ENCODE peak calls at places on chromosomes 3 and 15, in six cellular contexts. I is body of pancreas, N is A549, K is transverse colon, M is tibial nerve, U is testis. O is an unnamed sample.

GRCh38 chr15:81338422-81339007 is 14.6 kb upstream of the STARD5 start:
- DNase-seq in I (no peak), N (peak; percentile 23), K (no peak), M (peak; percentile 36), U (no peak), O (no peak)

GRCh38 chr3:52041118-52041847 is 15.1 kb downstream of the DUSP7 start:
- DNase-seq in I (no peak), N (no peak), K (no peak), M (no peak), U (peak; percentile 49), O (no peak)

GRCh38 chr3:46899151-46900006 is 21.9 kb downstream of the PTH1R start:
- DNase-seq in I (no peak), N (no peak), K (no peak), M (no peak), U (no peak), O (peak; percentile 70)

GRCh38 chr15:91909574-91909973 is 56.1 kb downstream of the SLCO3A1 start:
- DNase-seq in I (no peak), N (no peak), K (no peak), M (no peak), U (no peak), O (no peak)

GRCh38 chr15:63870403-63871209 is 36.9 kb upstream of the HERC1 start:
- DNase-seq in I (no peak), N (peak; percentile 51), K (no peak), M (no peak), U (peak; percentile 74), O (no peak)

GRCh38 chr3:49017978-49018706 is at the start of gene DALRD3:
- DNase-seq in I (peak; percentile 62), N (peak; percentile 72), K (peak; percentile 73), M (peak; percentile 51), U (peak; percentile 84), O (peak; percentile 92)

GRCh38 chr3:125481786-125482185 is 38.2 kb downstream of the SNX4 start:
- DNase-seq in I (no peak), N (no peak), K (no peak), M (no peak), U (no peak), O (no peak)

GRCh38 chr3:71436337-71436736 is 147.2 kb downstream of the FOXP1 start:
- DNase-seq in I (no peak), N (no peak), K (no peak), M (no peak), U (no peak), O (no peak)

GRCh38 chr3:112633757-112634156 is 7.2 kb downstream of the CCDC80 start:
- DNase-seq in I (no peak), N (no peak), K (no peak), M (no peak), U (no peak), O (no peak)

GRCh38 chr3:115363071-115363470 is 216.0 kb upstream of the ZBTB20 start:
- DNase-seq in I (no peak), N (no peak), K (no peak), M (no peak), U (no peak), O (no peak)

GRCh38 chr15:81760686-81761085 is 285.1 kb downstream of the MEX3B start:
- DNase-seq in I (no peak), N (no peak), K (no peak), M (no peak), U (no peak), O (no peak)

GRCh38 chr15:42131006-42131405 is 25.4 kb downstream of the PLA2G4F start:
- DNase-seq in I (no peak), N (no peak), K (no peak), M (no peak), U (no peak), O (no peak)

GRCh38 chr3:155560594-155560993 is 184.3 kb downstream of the PLCH1 start:
- DNase-seq in I (no peak), N (peak; percentile 81), K (no peak), M (no peak), U (no peak), O (no peak)

GRCh38 chr15:84947947-84948830 is 33.5 kb upstream of the PDE8A start:
- DNase-seq in I (no peak), N (peak; percentile 43), K (no peak), M (no peak), U (no peak), O (no peak)

GRCh38 chr3:144361002-144361401 is 389.4 kb downstream of the DIPK2A start:
- DNase-seq in I (no peak), N (no peak), K (no peak), M (no peak), U (no peak), O (no peak)

GRCh38 chr15:78726870-78727551 is 84.3 kb downstream of the ADAMTS7 start:
- DNase-seq in I (peak; percentile 28), N (peak; percentile 81), K (peak; percentile 33), M (no peak), U (peak; percentile 63), O (no peak)

GRCh38 chr15:65376767-65377104 is 1.1 kb downstream of the IGDCC3 start:
- DNase-seq in I (no peak), N (no peak), K (no peak), M (no peak), U (no peak), O (peak; percentile 65)

GRCh38 chr3:51977449-51978142 is 2.7 kb downstream of the ABHD14A start:
- DNase-seq in I (no peak), N (no peak), K (no peak), M (no peak), U (no peak), O (no peak)

GRCh38 chr3:82495655-82496054 is 734.2 kb upstream of the GBE1 start:
- DNase-seq in I (no peak), N (no peak), K (no peak), M (no peak), U (no peak), O (no peak)

GRCh38 chr3:107235923-107236315 is 141.3 kb upstream of the CCDC54 start:
- DNase-seq in I (peak; percentile 42), N (peak; percentile 69), K (peak; percentile 20), M (no peak), U (peak; percentile 54), O (no peak)

GRCh38 chr3:188431553-188431952 is 277.6 kb downstream of the LPP start:
- DNase-seq in I (no peak), N (peak; percentile 65), K (no peak), M (no peak), U (no peak), O (no peak)

GRCh38 chr3:142645236-142645793 is 49.1 kb downstream of the PLS1 start:
- DNase-seq in I (no peak), N (peak; percentile 53), K (no peak), M (no peak), U (no peak), O (no peak)

GRCh38 chr3:187186801-187187421 is 10.4 kb upstream of the RTP1 start:
- DNase-seq in I (no peak), N (peak; percentile 22), K (peak; percentile 14), M (no peak), U (no peak), O (no peak)

GRCh38 chr3:58617338-58617761 is 40.2 kb upstream of the FAM107A start:
- DNase-seq in I (no peak), N (no peak), K (no peak), M (peak; percentile 72), U (peak; percentile 77), O (no peak)

GRCh38 chr3:141828487-141829284 is 47.8 kb upstream of the ATP1B3 start:
- DNase-seq in I (peak; percentile 26), N (no peak), K (peak; percentile 78), M (no peak), U (no peak), O (no peak)

GRCh38 chr3:57161131-57161538 is 4.0 kb downstream of the IL17RD start:
- DNase-seq in I (no peak), N (no peak), K (no peak), M (no peak), U (no peak), O (no peak)

GRCh38 chr15:54772663-54773062 is 424.1 kb downstream of the RSL24D1 start:
- DNase-seq in I (no peak), N (no peak), K (no peak), M (no peak), U (no peak), O (no peak)

GRCh38 chr3:31246293-31247062 is 286.2 kb upstream of the STT3B start:
- DNase-seq in I (no peak), N (no peak), K (no peak), M (no peak), U (no peak), O (no peak)

GRCh38 chr3:72068621-72069020 is 283.7 kb upstream of the PROK2 start:
- DNase-seq in I (no peak), N (no peak), K (no peak), M (no peak), U (no peak), O (no peak)

GRCh38 chr3:25428950-25429349 is 887 bp downstream of the RARB start:
- DNase-seq in I (no peak), N (no peak), K (no peak), M (no peak), U (no peak), O (no peak)

GRCh38 chr3:13548696-13549512 is at the start of gene FBLN2:
- DNase-seq in I (peak; percentile 17), N (no peak), K (peak; percentile 15), M (no peak), U (peak; percentile 73), O (peak; percentile 85)
- TF ChIP-seq POLR2A in I (no peak), N (no peak), K (no peak), M (peak; percentile 65), U (no peak), O (no peak)

DNA sequence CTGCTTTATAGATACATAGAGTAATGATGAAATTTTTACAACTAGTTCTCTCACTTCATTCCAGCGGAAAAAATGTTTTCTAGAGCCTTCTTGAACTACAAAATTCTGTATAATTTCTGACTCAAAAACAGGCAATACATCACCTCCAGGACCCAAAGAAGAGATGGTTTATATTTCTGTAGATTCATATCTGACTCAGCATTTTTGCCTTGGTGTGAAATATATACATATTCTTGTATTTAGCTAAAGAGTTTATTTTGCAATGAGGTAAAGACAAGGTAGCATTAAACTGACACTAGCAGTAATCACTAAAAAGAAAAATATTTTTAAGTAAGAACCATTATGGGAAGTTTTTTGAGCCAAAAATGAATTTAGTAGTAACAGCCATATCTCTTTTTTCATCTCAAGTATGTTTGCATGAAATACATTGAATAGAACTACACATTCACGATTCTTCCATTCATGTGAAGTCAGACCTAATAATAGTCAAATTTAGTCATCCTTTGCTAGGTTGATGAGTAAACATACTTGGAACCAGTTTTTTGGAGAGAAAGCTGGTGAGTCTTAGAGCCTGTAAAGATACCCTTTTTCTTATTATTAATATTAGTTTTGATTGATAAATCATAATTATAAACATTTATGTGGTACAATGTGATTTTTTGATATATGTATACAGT is 31.6 kb downstream of the COL8A1 start:
- DNase-seq in I (no peak), N (no peak), K (no peak), M (no peak), U (no peak), O (no peak)
- H3K27ac ChIP-seq in I (no peak overlapping the region), N (no peak overlapping the region), K (no peak overlapping the region), M (peak overlapping the region; percentile 18), U (no peak overlapping the region), O (no peak overlapping the region)

DNA sequence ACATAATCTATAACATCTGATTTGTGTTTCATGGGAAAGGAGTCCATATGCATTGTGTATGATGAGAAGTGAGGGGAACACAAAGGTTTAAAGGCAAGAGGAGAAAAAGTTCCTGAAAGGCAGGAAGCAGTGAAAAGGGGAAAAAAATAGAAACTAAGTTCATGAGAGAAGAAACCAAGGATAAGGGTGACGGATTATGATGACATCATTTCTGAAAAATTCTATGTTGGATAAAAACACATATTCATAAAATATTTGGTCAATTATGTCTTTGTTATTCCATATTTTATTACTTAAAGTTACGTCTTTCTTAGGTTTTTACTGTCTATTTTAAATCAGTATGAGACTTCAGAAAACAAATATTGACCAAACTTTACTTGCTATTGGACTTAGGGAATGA is 48.6 kb upstream of the CP start:
- DNase-seq in I (no peak), N (no peak), K (no peak), M (no peak), U (no peak), O (no peak)
- TF ChIP-seq POLR2A in I (no peak), N (no peak), K (no peak), M (no peak), U (no peak), O (no peak)

GRCh38 chr15:101570238-101570637 is 80.7 kb upstream of the PCSK6 start:
- DNase-seq in I (no peak), N (no peak), K (no peak), M (no peak), U (no peak), O (no peak)
- H3K27ac ChIP-seq in I (no peak overlapping the region), N (peak overlapping the region; percentile 12), K (no peak overlapping the region), M (no peak overlapping the region), U (no peak overlapping the region), O (no peak overlapping the region)